ENCODE peak calls at places on chromosomes 3 and 15, in nine cellular contexts. D is testis, K is D721Med, Z is H4, C is mesenteric fat pad, E is cardiac fibroblast, G is stromal cell of bone marrow, B is dermis blood vessel endothelial cell, V is EH. S is an unnamed sample.

GRCh38 chr15:95843241-95843851 is 487.2 kb upstream of the NR2F2 start:
- DNase-seq in D (peak; percentile 28), K (no peak), Z (peak; percentile 88), C (no peak), E (peak; percentile 59), G (peak; percentile 87), B (no peak), V (peak; percentile 91), S (peak; percentile 61)

GRCh38 chr15:30882861-30883433 is 20.8 kb upstream of the FAN1 start:
- DNase-seq in D (no peak), K (no peak), Z (peak; percentile 13), C (no peak), E (peak; percentile 11), G (no peak), B (no peak), V (no peak), S (no peak)

GRCh38 chr3:194617827-194618226 is 15.4 kb downstream of the TMEM44 start:
- DNase-seq in D (no peak), K (no peak), Z (peak; percentile 46), C (no peak), E (peak; percentile 49), G (no peak), B (peak; percentile 34), V (peak; percentile 22), S (peak; percentile 30)

GRCh38 chr3:156617781-156618180 is 56.6 kb upstream of the TIPARP start:
- DNase-seq in D (no peak), K (no peak), Z (no peak), C (no peak), E (no peak), G (no peak), B (no peak), V (no peak), S (no peak)

GRCh38 chr3:134693804-134694203 is 43.0 kb upstream of the KY start:
- DNase-seq in D (no peak), K (no peak), Z (no peak), C (no peak), E (no peak), G (no peak), B (no peak), V (no peak), S (peak; percentile 39)

GRCh38 chr3:118636841-118637240 is 397.8 kb downstream of the IGSF11 start:
- DNase-seq in D (peak; percentile 23), K (no peak), Z (peak; percentile 51), C (no peak), E (no peak), G (no peak), B (no peak), V (no peak), S (no peak)

GRCh38 chr3:126835472-126836219 is 131.6 kb downstream of the CHCHD6 start:
- DNase-seq in D (no peak), K (no peak), Z (no peak), C (no peak), E (peak; percentile 33), G (peak; percentile 60), B (peak; percentile 13), V (peak; percentile 67), S (peak; percentile 61)

GRCh38 chr3:84987709-84988504 is 29.1 kb downstream of the CADM2 start:
- DNase-seq in D (no peak), K (no peak), Z (no peak), C (no peak), E (no peak), G (no peak), B (no peak), V (no peak), S (no peak)

GRCh38 chr3:148718982-148719862 is 21.5 kb downstream of the AGTR1 start:
- DNase-seq in D (no peak), K (no peak), Z (peak; percentile 23), C (no peak), E (peak; percentile 44), G (no peak), B (no peak), V (peak; percentile 36), S (peak; percentile 24)